ENCODE peak calls at places on chromosomes 16 and 17, in four cellular contexts. R is K562, S is HepG2, L is GM12878. G is an unnamed sample.

GRCh38 chr17:82870541-82870940 is 30.7 kb upstream of the ZNF750 start:
- DNase-seq in R (no peak), L (no peak), S (no peak), G (no peak)

GRCh38 chr17:44219126-44219635 is 294 bp downstream of the UBTF start:
- DNase-seq in L (no peak), R (peak), S (peak), G (peak)

GRCh38 chr17:27944546-27945332 is 51.6 kb upstream of the LYRM9 start:
- DNase-seq in R (no peak), S (no peak), L (peak), G (no peak)

GRCh38 chr17:72465191-72466024 is 344.6 kb downstream of the SOX9 start:
- DNase-seq in L (peak), R (no peak), S (peak), G (no peak)

GRCh38 chr17:1769826-1770477 is 8.1 kb downstream of the SERPINF1 start:
- DNase-seq in R (no peak), L (no peak), S (peak), G (no peak)

GRCh38 chr17:10628756-10629155 is 28.4 kb downstream of the MYH3 start:
- DNase-seq in R (peak), S (no peak), L (no peak), G (peak)

GRCh38 chr17:17048106-17048505 is 5.8 kb downstream of the MPRIP start:
- DNase-seq in R (no peak), L (no peak), S (no peak), G (no peak)

GRCh38 chr17:3667366-3668278 is 756 bp downstream of the TAX1BP3 start:
- DNase-seq in S (peak), L (no peak), R (peak), G (peak)

GRCh38 chr17:74875155-74875969 is 2.6 kb upstream of the FDXR start:
- DNase-seq in R (peak), L (no peak), S (no peak), G (no peak)

GRCh38 chr17:64400644-64401043 is 10.0 kb upstream of the PECAM1 start:
- DNase-seq in S (no peak), R (no peak), L (no peak), G (no peak)

DNA sequence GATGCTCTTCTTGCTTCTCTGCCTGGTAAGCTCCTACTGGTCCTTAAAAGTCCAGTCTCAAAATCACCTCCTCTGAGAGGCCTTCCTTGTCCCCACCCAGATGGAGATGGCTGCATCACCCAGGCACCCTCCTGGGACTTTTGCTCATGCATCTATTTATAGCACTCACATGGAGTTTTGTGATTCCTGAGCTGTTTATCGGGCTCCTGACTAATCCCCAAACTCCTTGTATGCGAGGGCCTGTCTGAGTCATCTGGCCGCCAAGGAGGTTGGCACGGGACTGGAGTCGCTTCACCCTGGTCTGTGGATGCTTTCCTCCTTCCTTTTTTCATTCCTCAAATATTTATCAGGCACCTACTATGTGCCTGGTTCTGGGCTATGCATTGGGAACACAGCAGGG is 2.3 kb upstream of the MAP2K3 start:
- DNase-seq in S (no peak), R (no peak), L (no peak), G (no peak)
- TF ChIP-seq SIN3A in S (no peak), R (no peak), L (no peak), G (no peak)

GRCh38 chr17:8966926-8967325 is 1.4 kb upstream of the PIK3R5 start:
- DNase-seq in S (no peak), L (no peak), R (no peak), G (no peak)
- TF ChIP-seq JUND in S (no peak), L (no peak), R (no peak), G (no peak)

GRCh38 chr16:84830765-84831384 is 11.1 kb downstream of the CRISPLD2 start:
- DNase-seq in L (no peak), R (no peak), S (no peak), G (no peak)

GRCh38 chr16:84834403-84834772 is 14.6 kb downstream of the CRISPLD2 start:
- DNase-seq in L (no peak), S (no peak), R (no peak), G (peak)

GRCh38 chr16:84833142-84833495 is 13.3 kb downstream of the CRISPLD2 start:
- DNase-seq in L (no peak), R (no peak), S (no peak), G (no peak)

GRCh38 chr16:84833542-84834402 is 14.0 kb downstream of the CRISPLD2 start:
- DNase-seq in L (no peak), R (no peak), S (no peak), G (no peak)

GRCh38 chr16:84832488-84833141 is 12.8 kb downstream of the CRISPLD2 start:
- DNase-seq in R (no peak), L (no peak), S (no peak), G (no peak)
- TF ChIP-seq SMC3 in R (no peak), L (no peak), S (no peak), G (no peak)

GRCh38 chr16:91484-91883 is 13.5 kb downstream of the MPG start:
- DNase-seq in L (no peak), S (no peak), R (no peak), G (no peak)
- TF ChIP-seq SIN3A in L (no peak), S (no peak), R (no peak), G (no peak)

GRCh38 chr16:77758508-77758907 is 29.9 kb upstream of the VAT1L start:
- DNase-seq in S (no peak), R (no peak), L (no peak), G (no peak)

GRCh38 chr16:77761204-77761603 is 27.2 kb upstream of the VAT1L start:
- DNase-seq in L (no peak), R (no peak), S (no peak), G (no peak)

GRCh38 chr16:77758046-77758445 is 30.3 kb upstream of the VAT1L start:
- DNase-seq in R (no peak), S (peak), L (no peak), G (no peak)

GRCh38 chr16:77760800-77761199 is 27.6 kb upstream of the VAT1L start:
- DNase-seq in R (no peak), S (no peak), L (no peak), G (no peak)

DNA sequence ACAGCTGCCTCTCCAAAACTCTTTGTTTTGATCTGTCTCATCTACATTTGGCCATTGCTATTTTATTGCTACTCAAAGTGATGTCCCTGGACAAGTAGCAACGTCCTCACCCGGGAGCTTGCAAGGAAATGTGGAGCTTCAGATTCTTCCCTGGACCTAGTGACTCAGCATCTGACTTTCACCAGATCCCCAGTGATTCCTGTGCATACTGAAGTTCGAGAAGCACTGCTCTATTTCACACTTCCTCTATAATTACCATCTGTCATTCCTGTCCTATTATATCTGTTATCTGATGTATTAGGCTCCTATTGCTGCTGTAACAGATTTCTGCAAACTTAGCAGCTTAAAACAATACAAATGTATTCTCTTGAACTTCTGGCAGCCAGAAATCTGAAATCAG is 28.5 kb upstream of the VAT1L start:
- DNase-seq in L (no peak), S (no peak), R (no peak), G (no peak)
- TF ChIP-seq JUND in L (no peak), S (no peak), R (no peak), G (no peak)

DNA sequence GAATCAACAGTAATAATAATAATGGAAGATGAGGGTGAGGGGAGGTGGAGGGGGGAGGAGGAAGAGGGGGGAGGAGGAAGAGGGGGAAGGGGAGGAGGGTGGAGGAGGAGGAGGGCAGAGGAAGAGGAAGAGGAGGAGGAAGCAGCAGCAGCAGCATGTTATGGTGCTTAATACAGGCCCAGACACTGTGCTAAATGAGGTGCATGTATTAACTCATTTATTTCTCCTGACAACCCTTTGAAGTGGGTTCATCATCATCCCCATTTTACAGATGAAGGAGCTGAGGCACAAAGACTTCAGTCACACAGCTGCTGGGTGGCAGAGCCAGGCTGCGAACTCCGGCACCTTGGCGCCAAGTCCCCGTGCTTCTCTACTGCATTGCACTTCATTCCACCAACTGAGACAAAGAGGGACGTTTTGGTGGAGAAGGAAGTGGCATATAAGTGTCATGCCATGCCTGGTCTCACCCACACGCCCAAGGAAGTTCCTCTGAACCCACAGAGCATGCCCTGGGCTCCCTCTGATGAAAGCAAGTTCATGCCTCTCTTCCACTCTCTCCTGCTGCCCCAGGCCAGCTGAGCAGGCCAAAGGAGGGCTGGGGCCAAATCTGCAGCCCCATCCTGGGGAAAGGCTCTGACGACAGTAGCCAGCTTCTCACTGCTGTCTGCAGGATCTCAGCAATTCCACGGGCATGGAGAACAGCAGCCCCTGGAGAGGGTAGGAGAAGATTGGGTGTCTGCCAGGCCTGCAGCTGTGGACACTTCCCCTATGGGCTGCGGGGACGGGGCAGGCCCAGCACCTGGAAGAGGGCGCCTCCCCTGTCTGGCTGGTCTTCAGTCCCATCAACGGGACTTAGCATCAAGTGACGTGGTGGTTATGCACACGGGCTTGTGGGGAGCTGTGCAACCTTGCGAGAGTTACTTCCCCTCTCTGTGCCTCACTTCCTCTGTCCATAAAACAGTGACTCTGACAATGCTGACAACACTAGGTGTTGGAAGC is 21.8 kb downstream of the XYLT1 start:
- DNase-seq in S (no peak), L (no peak), R (no peak), G (peak)
- TF ChIP-seq SMC3 in S (no peak), L (no peak), R (no peak), G (no peak)

GRCh38 chr17:19335951-19336631 is 26.4 kb downstream of the B9D1 start:
- DNase-seq in L (no peak), R (no peak), S (no peak), G (no peak)

GRCh38 chr17:19339341-19339815 is 23.1 kb downstream of the B9D1 start:
- DNase-seq in S (no peak), L (no peak), R (no peak), G (no peak)

GRCh38 chr17:19338031-19338990 is 24.2 kb downstream of the B9D1 start:
- DNase-seq in R (peak), S (peak), L (no peak), G (peak)

GRCh38 chr17:19337712-19338023 is 24.9 kb downstream of the B9D1 start:
- DNase-seq in S (peak), L (no peak), R (no peak), G (no peak)

DNA sequence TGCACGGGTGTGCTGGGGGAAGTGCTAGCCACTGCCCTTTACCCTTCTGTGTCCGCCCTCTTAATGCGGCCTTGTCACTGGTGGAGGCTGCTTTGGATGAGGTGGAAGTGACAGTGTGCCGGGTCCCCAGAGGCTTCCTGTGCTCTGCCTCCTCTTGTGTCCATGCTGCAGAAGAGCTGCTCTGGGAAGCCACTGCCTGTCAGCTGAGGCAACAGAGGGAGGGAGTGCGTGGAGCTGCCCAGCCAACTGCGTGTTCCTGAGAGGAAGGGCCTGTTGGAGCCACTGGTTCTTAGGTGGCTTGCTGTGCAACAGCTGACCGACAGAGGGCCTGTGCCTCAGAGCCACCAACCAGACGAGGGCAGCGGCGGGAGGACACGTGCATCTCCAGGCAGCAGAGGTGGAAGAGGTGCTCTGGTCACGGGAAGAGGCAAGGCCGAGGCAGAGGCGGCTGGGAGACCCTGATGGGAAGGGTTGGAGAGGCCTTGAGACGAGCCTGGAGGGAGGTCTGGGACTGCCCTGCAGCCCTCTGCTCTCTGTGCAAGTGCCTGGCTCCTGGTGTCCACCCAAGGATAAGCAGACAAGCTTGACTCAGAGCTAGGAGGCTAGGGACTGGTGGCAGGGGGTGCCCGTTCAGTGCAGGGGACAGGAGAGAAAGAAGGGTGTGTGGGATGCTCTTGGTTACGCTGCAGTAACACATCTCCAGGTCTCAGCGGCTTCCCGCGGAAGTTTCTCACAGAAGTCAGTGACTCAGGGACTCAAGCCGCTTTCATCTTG is 25.4 kb downstream of the B9D1 start:
- DNase-seq in L (no peak), R (no peak), S (peak), G (no peak)
- TF ChIP-seq SIN3A in L (no peak), R (no peak), S (no peak), G (no peak)

DNA sequence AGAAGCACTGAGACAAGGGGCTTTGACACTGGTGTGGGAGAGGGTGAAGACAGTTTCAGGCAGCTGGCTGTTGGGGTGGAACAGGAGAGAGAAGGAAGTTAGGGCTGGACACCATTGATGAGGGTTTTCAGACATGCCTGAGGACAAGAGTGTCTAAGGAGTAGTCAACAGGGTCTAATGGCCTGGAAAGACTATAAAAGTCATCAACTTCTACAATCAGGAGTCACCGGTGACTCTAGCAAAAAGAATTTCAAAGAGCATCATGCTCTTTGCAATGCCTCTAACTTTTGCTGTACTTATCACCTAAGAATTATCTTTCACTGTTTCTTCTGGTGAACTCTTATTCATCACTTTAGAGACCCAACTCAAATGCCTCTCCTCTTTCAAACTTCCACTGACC is 213.9 kb downstream of the C16orf78 start:
- DNase-seq in L (no peak), R (no peak), S (no peak), G (no peak)
- TF ChIP-seq JUND in L (no peak), R (no peak), S (no peak), G (no peak)

DNA sequence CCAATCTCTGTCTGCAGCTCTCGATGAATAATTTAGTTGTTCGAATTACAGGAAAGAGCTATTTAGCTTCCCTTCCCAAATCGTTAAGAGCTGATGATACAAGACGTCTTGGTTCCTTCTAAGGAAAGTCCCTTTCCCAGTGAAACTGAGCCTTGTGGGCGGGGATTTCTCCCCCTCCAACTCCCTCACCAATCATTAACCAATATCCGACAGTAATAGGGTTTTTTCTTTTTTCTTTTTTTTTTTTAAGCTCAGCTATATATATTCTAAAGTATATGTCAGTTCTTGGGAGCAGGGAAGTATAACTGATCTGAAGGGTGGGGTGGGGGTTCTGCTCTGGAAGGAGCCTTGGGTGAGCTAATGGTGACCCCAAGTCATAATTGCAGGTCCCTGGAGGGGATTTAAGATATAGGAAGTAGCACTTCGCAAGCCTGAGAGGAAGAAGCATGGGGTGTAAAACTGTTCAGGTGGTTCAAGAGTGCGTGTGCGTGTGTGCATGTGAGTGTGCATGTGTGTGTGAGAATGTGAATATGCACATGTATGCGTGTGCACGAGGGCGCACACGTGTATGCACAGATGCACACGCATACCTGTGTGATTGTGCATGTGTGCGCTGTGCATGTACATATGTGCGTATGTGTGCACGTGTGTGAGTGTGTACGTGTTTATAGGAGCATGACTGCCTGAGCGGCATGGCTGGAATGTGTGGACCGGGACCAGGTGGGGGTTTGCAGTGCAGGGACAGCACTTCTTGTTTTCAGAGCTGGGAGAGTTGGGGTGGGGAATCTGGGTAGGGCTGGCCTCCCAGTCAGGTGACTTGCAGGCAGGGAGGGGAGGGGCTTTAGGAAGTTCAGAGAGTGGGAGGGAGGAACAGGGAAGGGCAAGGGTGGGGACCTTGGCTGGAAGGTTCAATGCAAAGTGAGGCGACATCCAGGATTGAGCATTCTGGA is 42.7 kb downstream of the SOCS3 start:
- DNase-seq in R (peak), L (peak), S (peak), G (peak)
- TF ChIP-seq SMC3 in R (no peak), L (no peak), S (no peak), G (no peak)

DNA sequence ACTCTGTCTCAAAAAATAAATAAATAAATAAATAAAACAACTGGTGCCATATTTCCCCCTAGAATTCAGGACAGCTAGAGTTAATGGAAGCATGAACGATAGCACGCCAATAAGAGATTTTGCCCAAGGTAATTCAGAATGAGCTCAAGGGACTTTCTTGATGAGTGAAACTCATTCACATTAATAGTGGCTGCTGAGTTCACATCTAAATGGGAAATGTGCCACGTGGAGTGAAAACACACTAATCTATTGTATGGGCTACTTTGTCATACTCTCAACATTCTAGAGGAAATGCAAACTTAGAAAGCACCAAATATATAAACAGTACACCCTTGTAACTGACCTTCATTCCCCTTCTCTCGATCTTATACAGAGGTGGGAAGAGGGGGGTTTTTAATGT is 47.3 kb upstream of the PSMD7 start:
- DNase-seq in R (no peak), S (no peak), L (no peak), G (no peak)
- TF ChIP-seq SIN3A in R (no peak), S (no peak), L (no peak), G (no peak)

G was measured in SK-N-SH.